ENCODE peak calls at places on chromosomes 7 and 10, in five cellular contexts. J, T, L, P and A are unnamed samples.
A peak's percentile ranks its signal among the peaks of the same experiment; 100 is the strongest.

GRCh38 chr10:24901686-24902399 is 50.6 kb downstream of the PRTFDC1 start:
- DNase-seq in P (peak; percentile 95), J (peak; percentile 14), T (peak; percentile 23), L (peak; percentile 74), A (peak; percentile 97)

GRCh38 chr10:43205681-43206390 is 61.0 kb downstream of the RASGEF1A start:
- DNase-seq in L (peak; percentile 1), J (peak; percentile 5), T (no peak), P (no peak), A (no peak)

GRCh38 chr7:151665363-151665762 is 145.7 kb upstream of the RHEB start:
- DNase-seq in T (no peak), J (no peak), L (peak; percentile 59), P (no peak), A (no peak)

GRCh38 chr10:22435650-22436049 is 90.4 kb downstream of the SPAG6 start:
- DNase-seq in L (no peak), T (no peak), J (no peak), P (no peak), A (no peak)

GRCh38 chr7:25722856-25723255 is 429.1 kb upstream of the NFE2L3 start:
- DNase-seq in P (no peak), T (no peak), J (no peak), L (no peak), A (no peak)

GRCh38 chr10:45204954-45205775 is 110.2 kb downstream of the OR13A1 start:
- DNase-seq in J (no peak), L (no peak), P (no peak), T (no peak), A (no peak)

GRCh38 chr10:23095966-23096813 is 811 bp downstream of the MSRB2 start:
- DNase-seq in P (peak; percentile 5), T (peak; percentile 47), L (peak; percentile 58), J (peak; percentile 40), A (peak; percentile 35)

GRCh38 chr10:12844796-12845524 is 156.6 kb downstream of the CCDC3 start:
- DNase-seq in J (no peak), P (peak; percentile 83), L (peak; percentile 30), T (no peak), A (peak; percentile 75)

GRCh38 chr10:100766693-100767427 is 21.5 kb downstream of the PAX2 start:
- DNase-seq in J (no peak), P (no peak), T (no peak), L (peak; percentile 26), A (no peak)

GRCh38 chr7:73828107-73828803 is 2.5 kb upstream of the CLDN4 start:
- DNase-seq in L (peak; percentile 91), J (no peak), T (no peak), P (no peak), A (peak; percentile 78)

GRCh38 chr10:12510566-12510965 is 161.2 kb downstream of the CAMK1D start:
- DNase-seq in T (no peak), L (no peak), J (no peak), P (no peak), A (no peak)

GRCh38 chr7:107768263-107768662 is 24.3 kb downstream of the CBLL1 start:
- DNase-seq in T (no peak), L (no peak), J (no peak), P (no peak), A (peak; percentile 58)

GRCh38 chr7:108284349-108285017 is 154.3 kb upstream of the LAMB4 start:
- DNase-seq in P (no peak), J (no peak), L (no peak), T (no peak), A (no peak)

GRCh38 chr7:47635091-47636090 is 53.5 kb upstream of the TNS3 start:
- DNase-seq in L (peak; percentile 74), J (peak; percentile 51), T (no peak), P (no peak), A (peak; percentile 88)

GRCh38 chr7:2524808-2525140 is 5.2 kb downstream of the LFNG start:
- DNase-seq in P (no peak), L (no peak), T (no peak), J (peak; percentile 75), A (no peak)

GRCh38 chr10:116669832-116670644 is 49.3 kb downstream of the PNLIPRP2 start:
- DNase-seq in T (no peak), L (no peak), P (no peak), J (no peak), A (peak; percentile 7)
- H3K4me3 ChIP-seq in T (peak overlapping the region; percentile 34), L (no peak overlapping the region), P (peak overlapping the region; percentile 26), J (no peak overlapping the region), A (no peak overlapping the region)

GRCh38 chr7:103706805-103707204 is 260.8 kb upstream of the SLC26A5 start:
- DNase-seq in L (no peak), T (no peak), J (no peak), P (no peak), A (no peak)

GRCh38 chr7:103704701-103705100 is 258.7 kb upstream of the SLC26A5 start:
- DNase-seq in J (no peak), T (no peak), P (no peak), L (no peak), A (no peak)

GRCh38 chr7:103705542-103705941 is 259.5 kb upstream of the SLC26A5 start:
- DNase-seq in J (no peak), T (no peak), P (no peak), L (no peak), A (no peak)

GRCh38 chr7:103702982-103703381 is 257.0 kb upstream of the SLC26A5 start:
- DNase-seq in P (no peak), T (no peak), J (no peak), L (no peak), A (no peak)

DNA sequence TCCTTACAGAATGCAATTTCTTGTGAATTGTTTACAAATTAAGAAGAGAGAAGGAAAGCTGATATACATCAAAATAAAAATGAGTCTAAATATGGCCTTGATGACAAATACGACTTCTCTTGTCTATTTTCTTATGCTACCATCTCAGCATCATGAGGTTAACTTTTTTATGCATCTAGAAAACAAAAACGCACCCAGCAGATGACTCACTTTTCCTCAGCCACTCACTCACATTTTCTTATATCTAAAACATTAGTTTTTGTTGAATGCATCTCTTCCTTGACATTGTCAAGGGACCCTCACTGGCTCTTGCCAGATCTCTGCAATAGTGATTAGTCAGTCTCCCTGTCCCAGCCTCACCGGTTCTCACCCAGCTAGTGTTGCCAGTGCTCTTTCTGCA is 256.4 kb upstream of the SLC26A5 start:
- DNase-seq in L (no peak), T (no peak), J (no peak), P (no peak), A (no peak)
- H3K27me3 ChIP-seq in L (no peaks in the 10 kb centered on the region), T (no peaks in the 10 kb centered on the region), J (no peaks in the 10 kb centered on the region), P (no peaks in the 10 kb centered on the region), A (peaks cover 1% of the 10 kb centered on the region)

DNA sequence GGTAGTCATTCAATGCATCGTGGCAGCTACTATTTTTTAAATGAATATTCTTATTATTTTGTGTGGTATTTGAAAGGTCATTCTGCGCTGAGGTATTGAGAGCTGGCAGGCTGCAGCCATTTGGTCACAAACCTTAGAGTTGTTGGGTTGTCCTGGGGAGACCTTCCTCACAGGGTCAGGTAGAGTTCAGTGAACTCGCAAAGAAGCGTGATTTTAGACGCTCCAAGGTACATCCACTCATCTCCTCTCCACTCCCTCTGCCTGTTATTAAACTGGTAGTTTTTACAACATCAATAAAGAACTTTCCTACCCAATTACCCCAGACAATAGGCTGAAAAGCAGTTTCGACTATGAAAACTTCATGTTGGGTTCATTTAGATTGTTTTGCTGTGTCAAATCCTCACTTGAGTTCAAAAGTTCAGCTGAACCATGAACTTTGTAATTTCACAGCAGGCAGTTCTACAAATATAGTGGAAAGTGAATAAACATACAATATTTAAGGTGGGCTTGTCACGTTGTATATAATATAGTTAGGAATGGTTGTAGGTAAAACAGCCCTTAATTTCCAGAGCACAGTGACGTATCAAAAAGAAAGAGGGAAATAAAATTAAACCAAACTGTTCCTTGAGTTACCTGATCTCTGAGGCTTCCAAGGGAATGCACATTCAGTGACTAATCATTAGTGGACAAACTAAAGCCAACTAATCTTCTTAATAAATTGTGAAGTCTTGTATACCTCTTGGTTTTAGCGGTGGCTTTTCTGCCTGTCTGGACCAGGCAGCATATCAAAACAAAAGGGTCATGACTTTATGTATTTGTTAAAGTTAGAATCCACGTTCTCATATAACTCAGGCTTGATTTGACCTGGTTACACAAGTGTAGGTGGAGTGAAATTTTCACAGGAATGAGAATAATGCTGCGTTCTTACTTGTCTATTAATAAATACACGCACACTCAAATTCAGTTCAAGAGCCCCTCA is 100.5 kb downstream of the CYP26A1 start:
- DNase-seq in J (no peak), L (no peak), T (no peak), P (no peak), A (peak; percentile 59)
- H3K4me3 ChIP-seq in J (no peak overlapping the region), L (no peak overlapping the region), T (no peak overlapping the region), P (no peak overlapping the region), A (no peak overlapping the region)

GRCh38 chr7:139329119-139329518 is 12.0 kb upstream of the FMC1 start:
- DNase-seq in P (no peak), J (no peak), T (no peak), L (no peak), A (no peak)
- H3K27me3 ChIP-seq in P (no peaks in the 10 kb centered on the region), J (no peaks in the 10 kb centered on the region), T (no peaks in the 10 kb centered on the region), L (no peaks in the 10 kb centered on the region), A (no peaks in the 10 kb centered on the region)

GRCh38 chr7:42932861-42933591 is 850 bp downstream of the MRPL32 start:
- DNase-seq in T (no peak), L (peak; percentile 54), P (no peak), J (peak; percentile 29), A (no peak)

GRCh38 chr7:42930889-42931288 is 1.1 kb downstream of the PSMA2 start:
- DNase-seq in T (no peak), P (no peak), L (no peak), J (no peak), A (no peak)

GRCh38 chr7:42929449-42929848 is 2.5 kb downstream of the PSMA2 start:
- DNase-seq in J (no peak), T (no peak), L (no peak), P (no peak), A (no peak)

GRCh38 chr7:42931834-42932651 is at the start of the genes MRPL32 and PSMA2:
- DNase-seq in T (peak; percentile 91), J (peak; percentile 95), L (peak; percentile 98), P (peak; percentile 93), A (peak; percentile 96)

GRCh38 chr7:42931447-42931833 is 534 bp downstream of the PSMA2 start:
- DNase-seq in L (no peak), T (no peak), J (no peak), P (no peak), A (no peak)
- H3K4me3 ChIP-seq in L (peak overlapping the region; percentile 75), T (peak overlapping the region; percentile 73), J (peak overlapping the region; percentile 83), P (peak overlapping the region; percentile 100), A (peak overlapping the region; percentile 87)

GRCh38 chr7:104469135-104469820 is 140.9 kb downstream of the LHFPL3 start:
- DNase-seq in P (no peak), L (peak; percentile 25), J (no peak), T (no peak), A (no peak)
- H3K27me3 ChIP-seq in P (no peaks in the 10 kb centered on the region), L (no peaks in the 10 kb centered on the region), J (peaks cover 11% of the 10 kb centered on the region), T (no peaks in the 10 kb centered on the region), A (no peaks in the 10 kb centered on the region)

GRCh38 chr7:78296689-78297371 is 498.3 kb downstream of the PHTF2 start:
- DNase-seq in T (no peak), J (no peak), P (no peak), L (peak; percentile 95), A (peak; percentile 40)
- H3K4me3 ChIP-seq in T (no peak overlapping the region), J (no peak overlapping the region), P (no peak overlapping the region), L (no peak overlapping the region), A (no peak overlapping the region)